ENCODE peak calls at places on chromosomes 6 and 20, in five cellular contexts. D is psoas muscle, L is IMR-90, F is A549, H is fibroblast of lung. R is an unnamed sample.

GRCh38 chr20:57076202-57076651 is 190.2 kb downstream of the BMP7 start:
- DNase-seq in D (no peak), L (no peak), F (peak; percentile 36), H (peak; percentile 86), R (no peak)

GRCh38 chr6:34021001-34021838 is 124.7 kb downstream of the GRM4 start:
- DNase-seq in D (no peak), L (no peak), F (no peak), H (no peak), R (peak; percentile 77)

GRCh38 chr6:17045581-17046322 is 56.1 kb upstream of the STMND1 start:
- DNase-seq in D (no peak), L (peak; percentile 69), F (no peak), H (peak; percentile 71), R (no peak)

GRCh38 chr6:169999367-169999766 is 247.9 kb downstream of the ERMARD start:
- DNase-seq in D (no peak), L (no peak), F (no peak), H (no peak), R (no peak)

GRCh38 chr6:46733410-46733809 is 1.8 kb downstream of the PLA2G7 start:
- DNase-seq in D (no peak), L (no peak), F (no peak), H (no peak), R (no peak)

GRCh38 chr6:121816361-121816760 is 380.9 kb downstream of the GJA1 start:
- DNase-seq in D (no peak), L (no peak), F (peak; percentile 34), H (peak; percentile 32), R (no peak)

GRCh38 chr6:144657691-144658090 is 372.6 kb downstream of the UTRN start:
- DNase-seq in D (no peak), L (no peak), F (peak; percentile 39), H (peak; percentile 21), R (no peak)

GRCh38 chr6:166173292-166173951 is 5.8 kb upstream of the TBXT start:
- DNase-seq in D (no peak), L (no peak), F (no peak), H (no peak), R (no peak)

GRCh38 chr6:116419069-116419468 is 42.1 kb upstream of the CALHM6 start:
- DNase-seq in D (no peak), L (peak; percentile 56), F (no peak), H (peak; percentile 51), R (no peak)

GRCh38 chr6:166364480-166364879 is 18.3 kb downstream of the MPC1 start:
- DNase-seq in D (no peak), L (no peak), F (no peak), H (peak; percentile 15), R (no peak)

GRCh38 chr6:158284340-158285210 is 27.7 kb upstream of the TULP4 start:
- DNase-seq in D (no peak), L (peak; percentile 98), F (peak; percentile 90), H (peak; percentile 96), R (peak; percentile 89)

GRCh38 chr6:52324239-52324638 is 37.7 kb upstream of the PAQR8 start:
- DNase-seq in D (no peak), L (no peak), F (no peak), H (no peak), R (no peak)

DNA sequence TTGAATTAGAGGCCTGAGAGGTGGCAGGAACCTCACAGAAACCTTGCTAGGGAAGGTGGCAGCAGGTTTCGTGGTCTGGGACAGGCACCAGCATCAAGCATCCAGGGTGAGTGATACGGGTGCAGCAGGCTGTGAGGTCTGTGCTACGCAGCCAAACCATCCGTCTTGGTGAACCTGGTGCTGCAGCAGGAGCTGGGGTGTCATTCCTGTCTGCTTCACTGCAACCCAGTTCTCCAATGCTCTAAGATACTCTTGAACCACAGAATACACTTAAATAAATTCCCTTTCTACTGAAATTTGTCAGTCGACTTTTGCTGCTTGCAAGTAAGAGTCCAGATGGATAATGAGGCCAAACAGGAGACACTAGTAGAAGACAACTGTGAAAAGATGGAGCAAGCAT is 9.7 kb upstream of the CBLN4 start:
- DNase-seq in D (no peak), L (no peak), F (no peak), H (no peak), R (no peak)
- H3K4me1 ChIP-seq in D (no peaks in the 10 kb centered on the region), L (no peaks in the 10 kb centered on the region), F (no peaks in the 10 kb centered on the region), H (no peaks in the 10 kb centered on the region), R (no peaks in the 10 kb centered on the region)

GRCh38 chr20:45462711-45463110 is 6.8 kb upstream of the WFDC2 start:
- DNase-seq in D (no peak), L (no peak), F (no peak), H (no peak), R (no peak)

GRCh38 chr20:45456632-45457031 is 12.9 kb upstream of the WFDC2 start:
- DNase-seq in D (no peak), L (no peak), F (peak; percentile 42), H (no peak), R (no peak)

GRCh38 chr20:45463113-45463512 is 6.4 kb upstream of the WFDC2 start:
- DNase-seq in D (no peak), L (no peak), F (no peak), H (no peak), R (no peak)

GRCh38 chr20:45461225-45461624 is 8.3 kb upstream of the WFDC2 start:
- DNase-seq in D (no peak), L (no peak), F (no peak), H (no peak), R (no peak)

DNA sequence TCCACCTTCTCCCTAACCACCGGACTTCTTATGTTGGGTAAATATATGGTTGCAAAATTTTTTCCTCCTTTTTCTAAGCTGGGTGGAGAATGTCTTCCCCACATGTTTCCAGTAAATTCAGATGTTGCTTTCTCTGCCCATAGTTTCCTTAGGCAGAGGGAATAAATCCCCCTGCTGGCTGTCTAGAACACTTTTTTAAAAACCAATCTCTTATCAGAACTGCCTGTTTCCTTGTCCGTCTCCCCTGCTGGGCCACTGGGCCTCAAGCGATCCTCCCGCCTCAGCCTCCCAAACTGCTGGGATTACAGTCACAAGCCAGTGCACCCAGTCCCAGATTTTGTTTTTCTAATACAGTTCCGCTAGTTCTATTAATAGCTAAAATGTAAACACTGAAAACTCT is 9.9 kb upstream of the WFDC2 start:
- DNase-seq in D (no peak), L (peak; percentile 3), F (peak; percentile 22), H (no peak), R (no peak)
- TF ChIP-seq CTCF in D (no peak), L (no peak), F (no peak), H (peak; percentile 23), R (peak; percentile 34)

DNA sequence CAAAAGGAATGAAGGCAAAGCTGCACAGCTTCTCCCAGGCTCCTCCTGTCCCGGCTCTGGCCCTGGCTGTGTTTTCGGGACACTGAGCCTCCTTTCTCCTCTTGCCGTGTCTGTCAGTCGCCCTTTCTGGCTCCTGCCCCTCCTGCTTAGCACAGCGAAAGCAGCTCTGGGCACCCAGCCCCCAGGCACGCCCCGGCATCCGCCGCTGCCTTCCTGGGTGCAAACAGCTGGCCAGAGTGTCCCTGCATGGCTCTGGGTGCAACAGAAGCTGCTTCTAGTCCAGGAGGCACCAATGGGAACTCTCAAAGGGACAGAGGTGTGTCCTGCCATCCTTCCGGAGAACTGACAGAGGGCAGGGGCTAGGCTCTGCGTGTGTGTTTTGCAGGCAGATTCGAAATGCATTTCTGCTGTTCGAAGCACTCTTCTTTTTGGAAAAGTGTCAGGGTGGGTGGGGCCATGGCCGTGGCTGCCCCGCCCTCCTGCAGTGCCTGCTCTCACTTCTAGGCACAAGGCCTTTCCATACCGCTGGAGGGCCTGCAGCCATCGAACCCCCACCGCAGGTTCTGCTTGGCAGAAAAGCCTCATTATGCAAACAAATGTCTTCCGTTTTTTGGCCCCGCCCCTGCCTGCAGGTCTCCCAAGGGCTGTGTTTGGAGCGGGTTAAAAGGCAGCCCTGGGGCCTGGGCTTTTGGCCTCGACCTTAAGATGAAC is 15.5 kb downstream of the COL9A3 start:
- DNase-seq in D (peak; percentile 57), L (no peak), F (no peak), H (peak; percentile 29), R (peak; percentile 80)
- H3K4me3 ChIP-seq in D (no peak overlapping the region), L (no peak overlapping the region), F (no peak overlapping the region), H (no peak overlapping the region), R (no peak overlapping the region)

GRCh38 chr20:41248371-41249024 is 69.0 kb downstream of the ZHX3 start:
- DNase-seq in D (no peak), L (no peak), F (no peak), H (peak; percentile 43), R (no peak)

GRCh38 chr20:41247523-41248370 is 69.8 kb downstream of the ZHX3 start:
- DNase-seq in D (no peak), L (no peak), F (no peak), H (peak; percentile 3), R (no peak)

GRCh38 chr20:41242352-41242751 is 75.2 kb downstream of the ZHX3 start:
- DNase-seq in D (no peak), L (no peak), F (no peak), H (no peak), R (no peak)

GRCh38 chr20:41242807-41243206 is 74.7 kb downstream of the ZHX3 start:
- DNase-seq in D (no peak), L (no peak), F (no peak), H (no peak), R (no peak)

DNA sequence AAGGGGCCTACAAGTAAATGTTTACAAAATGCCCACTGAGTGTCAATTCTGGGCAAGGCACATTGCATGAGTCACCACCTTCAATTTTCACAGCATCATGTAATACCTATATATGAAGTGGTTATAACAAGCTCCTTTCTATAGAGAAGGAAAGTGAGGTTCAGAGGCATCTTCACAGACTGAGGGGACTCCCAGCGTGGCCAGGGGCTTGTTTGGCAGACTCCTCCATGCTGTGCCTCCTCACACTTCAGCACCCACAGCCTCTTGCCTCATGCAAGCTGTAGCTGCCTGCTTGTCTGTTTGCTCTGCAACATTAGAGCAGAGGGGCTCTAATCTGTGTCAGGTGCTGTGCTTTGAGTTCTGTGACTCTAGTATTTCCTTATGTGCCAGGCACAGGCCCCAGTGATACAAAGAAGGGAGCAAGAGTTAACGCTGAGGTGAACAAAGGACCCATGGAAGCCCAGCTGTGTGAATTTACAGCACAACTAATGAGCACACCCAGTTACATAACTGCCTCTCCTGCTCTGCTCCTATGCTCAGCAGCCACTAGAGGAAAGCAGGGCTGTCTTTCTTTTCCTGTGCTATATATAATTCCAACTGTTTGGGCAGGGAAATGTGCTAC is 72.3 kb downstream of the ZHX3 start:
- DNase-seq in D (no peak), L (peak; percentile 42), F (no peak), H (peak; percentile 36), R (no peak)
- H3K4me1 ChIP-seq in D (peaks cover 66% of the 10 kb centered on the region), L (peaks cover 21% of the 10 kb centered on the region), F (peaks cover 6% of the 10 kb centered on the region), H (peaks cover 21% of the 10 kb centered on the region), R (peaks cover 29% of the 10 kb centered on the region)